ENCODE peak calls at places on chromosomes 7 and 10, in nine cellular contexts. H, Z, F, Y, P, T, U, V and J are unnamed samples.

GRCh38 chr7:44325811-44326241 is 432 bp upstream of the CAMK2B start:
- DNase-seq in Z (no peak), H (peak), P (no peak), F (no peak), V (no peak), U (no peak), Y (no peak), T (no peak), J (no peak)

GRCh38 chr7:85191383-85191782 is 4.5 kb upstream of the SEMA3D start:
- DNase-seq in Y (peak), H (peak), T (no peak), Z (peak), P (peak), U (peak), F (peak), V (no peak), J (peak)

GRCh38 chr7:158885624-158886023 is 29.3 kb downstream of the DYNC2I1 start:
- DNase-seq in Z (no peak), V (no peak), Y (peak), T (peak), P (no peak), U (peak), F (peak), H (peak), J (no peak)

GRCh38 chr7:134174797-134175261 is 47.7 kb downstream of the LRGUK start:
- DNase-seq in Z (peak), Y (peak), P (peak), T (peak), V (peak), H (peak), F (peak), U (peak), J (peak)

GRCh38 chr7:100446040-100446439 is 9.7 kb upstream of the PPP1R35 start:
- DNase-seq in V (no peak), F (no peak), Y (no peak), U (no peak), P (no peak), Z (no peak), H (peak), T (no peak), J (no peak)

GRCh38 chr7:148925836-148926235 is 41.7 kb upstream of the EZH2 start:
- DNase-seq in H (no peak), U (no peak), F (no peak), Z (no peak), V (no peak), T (no peak), Y (no peak), P (no peak), J (no peak)

GRCh38 chr7:20280475-20281351 is 50.0 kb upstream of the ITGB8 start:
- DNase-seq in Z (no peak), H (peak), U (peak), P (no peak), T (no peak), Y (no peak), F (peak), V (no peak), J (no peak)

GRCh38 chr7:111067251-111067650 is 23.7 kb upstream of the LRRN3 start:
- DNase-seq in P (no peak), Y (no peak), T (no peak), U (no peak), H (no peak), Z (no peak), F (no peak), V (no peak), J (no peak)

GRCh38 chr10:89458760-89459159 is 44.4 kb downstream of the IFIT5 start:
- DNase-seq in H (peak), T (no peak), U (no peak), P (no peak), F (no peak), Z (no peak), Y (no peak), V (no peak), J (no peak)

GRCh38 chr10:24427678-24428409 is 218.9 kb downstream of the KIAA1217 start:
- DNase-seq in T (no peak), F (no peak), H (peak), Y (no peak), V (no peak), U (no peak), P (no peak), Z (no peak), J (no peak)

GRCh38 chr10:75021851-75022250 is 89.6 kb upstream of the SAMD8 start:
- DNase-seq in U (peak), Y (peak), V (no peak), H (no peak), Z (no peak), F (no peak), P (no peak), T (peak), J (peak)

GRCh38 chr10:73529089-73529832 is 33.4 kb upstream of the PPP3CB start:
- DNase-seq in H (peak), Z (peak), Y (peak), V (peak), P (peak), U (peak), T (peak), F (peak), J (peak)

GRCh38 chr7:139825666-139826290 is 3.3 kb upstream of the TBXAS1 start:
- DNase-seq in U (peak), P (peak), V (no peak), Y (no peak), H (peak), Z (no peak), T (no peak), F (no peak), J (peak)

GRCh38 chr7:139823855-139824670 is 5.0 kb upstream of the TBXAS1 start:
- DNase-seq in Z (no peak), V (no peak), F (no peak), T (no peak), U (no peak), Y (no peak), H (no peak), P (no peak), J (peak)

GRCh38 chr7:139820089-139820488 is 9.0 kb upstream of the TBXAS1 start:
- DNase-seq in U (no peak), V (no peak), T (no peak), H (no peak), Y (no peak), Z (no peak), P (peak), F (no peak), J (no peak)

GRCh38 chr7:139821349-139822115 is 7.5 kb upstream of the TBXAS1 start:
- DNase-seq in P (no peak), U (no peak), Z (no peak), T (no peak), H (no peak), V (no peak), Y (no peak), F (no peak), J (no peak)

GRCh38 chr7:139822855-139823254 is 6.2 kb upstream of the TBXAS1 start:
- DNase-seq in V (no peak), Z (no peak), U (no peak), Y (no peak), H (no peak), T (no peak), F (no peak), P (no peak), J (no peak)
- TF ChIP-seq EZH2 in V (no peak), Z (no peak), U (no peak), Y (no peak), H (no peak), T (no peak), F (no peak), P (no peak), J (no peak)

GRCh38 chr7:30225863-30226361 is 58.5 kb upstream of the ZNRF2 start:
- DNase-seq in U (peak), Z (peak), F (no peak), Y (peak), P (peak), T (no peak), H (peak), V (peak), J (peak)

GRCh38 chr7:30226593-30227268 is 57.7 kb upstream of the ZNRF2 start:
- DNase-seq in F (peak), V (no peak), H (no peak), T (peak), Y (no peak), P (peak), U (peak), Z (peak), J (peak)

GRCh38 chr7:30232366-30232765 is 52.0 kb upstream of the ZNRF2 start:
- DNase-seq in T (no peak), H (no peak), Y (no peak), P (no peak), Z (no peak), F (no peak), V (no peak), U (no peak), J (no peak)

GRCh38 chr7:30231271-30231670 is 53.1 kb upstream of the ZNRF2 start:
- DNase-seq in Y (no peak), H (no peak), Z (no peak), V (no peak), P (no peak), F (no peak), T (peak), U (no peak), J (no peak)
- TF ChIP-seq EZH2 in Y (no peak), H (no peak), Z (no peak), V (no peak), P (no peak), F (no peak), T (no peak), U (no peak), J (no peak)

DNA sequence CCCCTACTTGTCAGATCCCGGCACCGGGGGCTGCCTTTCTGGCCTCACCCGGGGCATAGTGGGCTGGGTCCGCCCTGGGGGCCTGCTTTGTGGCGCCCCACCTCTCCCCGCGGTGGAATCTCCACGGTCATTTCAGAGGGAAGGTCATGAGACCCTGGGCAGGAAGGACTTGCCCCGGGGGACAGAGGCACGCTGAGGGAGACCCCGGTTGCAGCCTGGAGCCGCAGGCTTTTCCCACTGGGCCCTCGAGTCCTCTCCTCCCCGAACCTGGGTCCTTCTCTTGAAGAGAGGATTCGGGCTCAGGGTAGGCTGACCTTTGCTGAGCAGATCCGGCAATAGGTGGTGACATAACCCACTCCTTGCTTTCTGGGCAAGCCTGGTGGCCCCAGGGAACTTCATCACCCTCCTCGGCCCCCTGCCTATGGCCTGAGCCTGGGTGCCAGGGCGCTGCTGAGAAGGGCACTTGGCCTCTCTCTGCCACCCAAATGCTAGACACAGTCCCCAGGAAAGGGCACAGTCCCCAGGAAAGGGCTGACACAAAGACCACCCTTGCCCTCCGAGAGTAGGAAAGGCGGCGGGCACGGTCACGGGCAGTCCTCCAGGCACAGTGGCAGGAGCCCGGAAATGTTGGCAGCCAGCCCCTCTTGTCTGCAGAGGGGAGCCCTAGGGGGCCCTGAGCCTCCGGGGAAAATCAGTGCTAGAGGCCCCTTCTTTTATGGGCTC is 36.2 kb downstream of the FKBP6 start:
- DNase-seq in F (peak), P (no peak), Z (no peak), U (no peak), Y (no peak), T (no peak), V (no peak), H (no peak), J (no peak)
- TF ChIP-seq EZH2 in F (no peak), P (no peak), Z (no peak), U (no peak), Y (no peak), T (no peak), V (no peak), H (no peak), J (no peak)

DNA sequence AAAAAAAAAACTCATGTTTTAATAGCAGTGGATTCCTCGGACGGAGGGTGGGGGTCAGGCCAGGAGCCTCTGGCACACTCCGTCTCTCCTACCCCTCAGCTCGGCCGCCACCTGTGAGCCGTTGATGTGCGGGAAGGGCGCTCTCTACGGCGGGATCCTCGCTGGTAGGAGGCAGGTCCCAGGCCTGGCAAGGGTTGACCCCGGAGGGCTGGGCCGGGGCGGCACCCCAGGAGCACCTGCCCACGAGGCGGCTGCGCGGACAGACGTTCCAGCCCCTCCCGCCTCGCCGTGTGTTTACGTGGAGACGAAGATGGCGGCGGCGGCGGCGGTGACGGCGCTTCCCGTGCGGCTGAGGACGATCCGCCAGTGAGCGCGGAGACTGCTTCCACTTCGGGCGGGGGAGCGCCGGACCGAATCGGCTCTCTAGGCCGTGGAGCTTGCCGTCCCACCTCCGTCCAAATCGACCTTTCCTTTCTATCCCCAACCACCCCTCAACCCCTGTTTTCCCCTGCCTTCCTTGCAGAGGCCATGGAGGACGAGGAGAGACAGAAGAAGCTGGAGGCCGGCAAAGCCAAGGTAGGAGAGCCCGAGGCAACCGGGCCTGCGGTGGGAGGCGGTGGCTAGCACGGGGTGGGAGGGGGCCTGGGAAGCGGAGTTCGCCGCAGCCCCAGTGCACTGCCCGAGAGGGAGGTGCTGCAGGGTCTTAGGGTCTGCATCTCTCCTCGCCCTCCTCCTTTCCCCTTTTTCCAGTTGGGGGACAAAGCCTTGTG is at the start of gene AKAP9:
- DNase-seq in U (peak), V (peak), P (peak), T (peak), H (peak), Y (peak), F (peak), Z (peak), J (peak)
- TF ChIP-seq EZH2 in U (no peak), V (no peak), P (no peak), T (no peak), H (no peak), Y (no peak), F (no peak), Z (no peak), J (no peak)

GRCh38 chr7:18347170-18347569 is 148.4 kb upstream of the HDAC9 start:
- DNase-seq in Z (no peak), Y (no peak), P (no peak), V (no peak), F (peak), H (peak), U (no peak), T (no peak), J (no peak)

GRCh38 chr7:18354686-18355085 is 140.9 kb upstream of the HDAC9 start:
- DNase-seq in P (no peak), T (no peak), Y (no peak), U (no peak), V (no peak), Z (no peak), H (no peak), F (no peak), J (no peak)

GRCh38 chr7:18352339-18353255 is 143.0 kb upstream of the HDAC9 start:
- DNase-seq in H (peak), T (peak), P (peak), Z (peak), Y (peak), V (no peak), F (peak), U (peak), J (peak)

GRCh38 chr7:18354108-18354507 is 141.4 kb upstream of the HDAC9 start:
- DNase-seq in H (no peak), T (no peak), Y (no peak), V (no peak), P (no peak), Z (no peak), F (no peak), U (no peak), J (no peak)

GRCh38 chr7:18350678-18351077 is 144.9 kb upstream of the HDAC9 start:
- DNase-seq in P (no peak), Y (no peak), F (no peak), Z (no peak), U (no peak), H (no peak), V (no peak), T (no peak), J (no peak)
- TF ChIP-seq EZH2 in P (no peak), Y (no peak), F (no peak), Z (no peak), U (no peak), H (no peak), V (no peak), T (no peak), J (no peak)

GRCh38 chr10:6045600-6046457 is 16.3 kb downstream of the IL2RA start:
- DNase-seq in F (no peak), P (no peak), U (no peak), H (no peak), V (no peak), T (no peak), Y (no peak), Z (no peak), J (no peak)
- TF ChIP-seq EZH2 in F (no peak), P (no peak), U (no peak), H (no peak), V (no peak), T (no peak), Y (no peak), Z (no peak), J (no peak)

GRCh38 chr7:157022681-157023588 is 12.5 kb upstream of the MNX1 start:
- DNase-seq in U (no peak), P (no peak), H (no peak), Y (no peak), V (no peak), T (no peak), F (no peak), Z (no peak), J (peak)
- TF ChIP-seq EZH2 in U (no peak), P (no peak), H (peak), Y (no peak), V (no peak), T (peak), F (peak), Z (no peak), J (no peak)